ENCODE peak calls at places on chromosomes 12 and 14, in four cellular contexts. E, L, R and X are unnamed samples.

GRCh38 chr12:107318804-107319535 is 225.6 kb upstream of the CRY1 start:
- DNase-seq in E (no peak), L (no peak), R (peak), X (no peak)

GRCh38 chr12:121391619-121392324 is 8.1 kb upstream of the RNF34 start:
- DNase-seq in E (peak), L (no peak), R (peak), X (peak)

GRCh38 chr14:64855732-64856527 is 23.8 kb downstream of the SPTB start:
- DNase-seq in E (no peak), L (no peak), R (no peak), X (no peak)

GRCh38 chr14:60878121-60878520 is 102.8 kb downstream of the TRMT5 start:
- DNase-seq in E (no peak), L (no peak), R (no peak), X (no peak)

GRCh38 chr14:100108042-100108825 is 43.0 kb downstream of the EVL start:
- DNase-seq in E (peak), L (peak), R (peak), X (peak)

GRCh38 chr14:56196274-56196673 is 78.1 kb downstream of the PELI2 start:
- DNase-seq in E (no peak), L (no peak), R (no peak), X (no peak)

GRCh38 chr14:54487771-54488170 is 1.0 kb downstream of the GMFB start:
- DNase-seq in E (no peak), L (peak), R (peak), X (no peak)

GRCh38 chr14:49727171-49727570 is 34.3 kb downstream of the KLHDC1 start:
- DNase-seq in E (no peak), L (no peak), R (no peak), X (no peak)

GRCh38 chr12:45282411-45282810 is 66.5 kb downstream of the ANO6 start:
- DNase-seq in E (no peak), L (no peak), R (no peak), X (no peak)

GRCh38 chr12:53211476-53212381 is 4.7 kb upstream of the ITGB7 start:
- DNase-seq in E (no peak), L (no peak), R (peak), X (no peak)

GRCh38 chr12:32533971-32534590 is 134.7 kb downstream of the FGD4 start:
- DNase-seq in E (peak), L (peak), R (peak), X (peak)

GRCh38 chr12:104177663-104178501 is 37.7 kb upstream of the TXNRD1 start:
- DNase-seq in E (peak), L (peak), R (peak), X (peak)

GRCh38 chr12:31362115-31362758 is 36.3 kb upstream of the SINHCAF start:
- DNase-seq in E (no peak), L (no peak), R (no peak), X (no peak)

GRCh38 chr12:90940872-90941499 is 14.0 kb downstream of the CCER1 start:
- DNase-seq in E (no peak), L (peak), R (peak), X (no peak)